ENCODE peak calls at places on chromosomes 7 and 10, in eight cellular contexts. T, J, K, I, C, N, V and R are unnamed samples.

GRCh38 chr10:133135116-133135465 is 24.9 kb upstream of the KNDC1 start:
- DNase-seq in T (no peak), J (no peak), K (peak; percentile 47), I (no peak), C (no peak), N (no peak), V (no peak), R (no peak)

GRCh38 chr10:6050801-6051445 is 11.2 kb downstream of the IL2RA start:
- DNase-seq in T (peak; percentile 57), J (peak; percentile 84), K (peak; percentile 90), I (peak; percentile 50), C (peak; percentile 88), N (no peak), V (peak; percentile 72), R (peak; percentile 62)

GRCh38 chr7:1523838-1524237 is 6.7 kb upstream of the MAFK start:
- DNase-seq in T (no peak), J (no peak), K (no peak), I (no peak), C (no peak), N (no peak), V (no peak), R (no peak)

GRCh38 chr10:61063911-61064310 is 119.9 kb upstream of the RHOBTB1 start:
- DNase-seq in T (peak; percentile 57), J (no peak), K (no peak), I (no peak), C (no peak), N (no peak), V (no peak), R (no peak)

GRCh38 chr7:113120647-113121046 is 2.3 kb upstream of the SMIM30 start:
- DNase-seq in T (no peak), J (no peak), K (no peak), I (no peak), C (no peak), N (no peak), V (no peak), R (no peak)

GRCh38 chr7:35026154-35026553 is 11.1 kb downstream of the DPY19L1 start:
- DNase-seq in T (no peak), J (no peak), K (no peak), I (no peak), C (no peak), N (no peak), V (no peak), R (peak; percentile 52)

GRCh38 chr7:143261901-143262300 is 1.3 kb upstream of the GSTK1 start:
- DNase-seq in T (no peak), J (no peak), K (no peak), I (no peak), C (no peak), N (no peak), V (no peak), R (no peak)

GRCh38 chr10:43002596-43002995 is 74.3 kb upstream of the RET start:
- DNase-seq in T (no peak), J (no peak), K (no peak), I (no peak), C (no peak), N (no peak), V (no peak), R (no peak)

GRCh38 chr7:49980414-49980813 is 112.6 kb downstream of the ZPBP start:
- DNase-seq in T (no peak), J (no peak), K (peak; percentile 9), I (no peak), C (no peak), N (no peak), V (no peak), R (no peak)

GRCh38 chr7:102129636-102130370 is 156.9 kb upstream of the SH2B2 start:
- DNase-seq in T (no peak), J (no peak), K (no peak), I (no peak), C (no peak), N (no peak), V (no peak), R (no peak)

GRCh38 chr10:47372726-47373125 is 11.4 kb downstream of the ZNF488 start:
- DNase-seq in T (no peak), J (no peak), K (no peak), I (peak; percentile 7), C (no peak), N (no peak), V (no peak), R (peak; percentile 31)

GRCh38 chr10:42549851-42550250 is 88.5 kb downstream of the ZNF33B start:
- DNase-seq in T (no peak), J (no peak), K (no peak), I (no peak), C (no peak), N (no peak), V (no peak), R (no peak)

GRCh38 chr7:46446151-46446550 is 525.1 kb upstream of the IGFBP3 start:
- DNase-seq in T (no peak), J (no peak), K (no peak), I (no peak), C (no peak), N (no peak), V (no peak), R (no peak)

GRCh38 chr7:78516450-78516849 is 717.9 kb downstream of the PHTF2 start:
- DNase-seq in T (no peak), J (no peak), K (no peak), I (no peak), C (no peak), N (no peak), V (no peak), R (no peak)

GRCh38 chr7:30988346-30989005 is 24.7 kb downstream of the GHRHR start:
- DNase-seq in T (no peak), J (no peak), K (no peak), I (no peak), C (no peak), N (no peak), V (peak; percentile 84), R (peak; percentile 67)

GRCh38 chr7:43431020-43431595 is 151.8 kb upstream of the STK17A start:
- DNase-seq in T (peak; percentile 5), J (no peak), K (no peak), I (no peak), C (no peak), N (no peak), V (no peak), R (no peak)

GRCh38 chr7:145016068-145016467 is 180.2 kb upstream of the TPK1 start:
- DNase-seq in T (no peak), J (no peak), K (peak; percentile 2), I (no peak), C (no peak), N (no peak), V (no peak), R (peak; percentile 72)

GRCh38 chr7:151080522-151081169 is at the start of gene FASTK:
- DNase-seq in T (peak; percentile 93), J (peak; percentile 74), K (peak; percentile 92), I (peak; percentile 91), C (peak; percentile 83), N (peak; percentile 75), V (peak; percentile 95), R (peak; percentile 95)

GRCh38 chr10:18719811-18720210 is 60.6 kb downstream of the ARL5B start:
- DNase-seq in T (no peak), J (no peak), K (no peak), I (no peak), C (no peak), N (no peak), V (no peak), R (no peak)

GRCh38 chr7:919114-919442 is 35.4 kb downstream of the ADAP1 start:
- DNase-seq in T (no peak), J (no peak), K (no peak), I (no peak), C (no peak), N (no peak), V (no peak), R (no peak)

GRCh38 chr7:131109011-131109756 is 218.5 kb upstream of the MKLN1 start:
- DNase-seq in T (peak; percentile 26), J (no peak), K (no peak), I (no peak), C (no peak), N (no peak), V (no peak), R (no peak)

GRCh38 chr7:20932785-20933184 is 146.1 kb upstream of the SP8 start:
- DNase-seq in T (no peak), J (no peak), K (no peak), I (no peak), C (no peak), N (no peak), V (no peak), R (no peak)

GRCh38 chr7:101728888-101729883 is 88.2 kb upstream of the CUX1 start:
- DNase-seq in T (no peak), J (no peak), K (no peak), I (no peak), C (no peak), N (no peak), V (peak; percentile 76), R (no peak)

GRCh38 chr7:22647451-22648257 is 79.3 kb upstream of the IL6 start:
- DNase-seq in T (peak; percentile 86), J (no peak), K (no peak), I (no peak), C (no peak), N (no peak), V (no peak), R (no peak)

GRCh38 chr10:33800545-33800944 is 466.1 kb upstream of the NRP1 start:
- DNase-seq in T (no peak), J (no peak), K (no peak), I (no peak), C (no peak), N (no peak), V (no peak), R (no peak)

GRCh38 chr10:22997102-22997501 is 69.2 kb downstream of the ARMC3 start:
- DNase-seq in T (peak; percentile 33), J (no peak), K (no peak), I (no peak), C (no peak), N (no peak), V (no peak), R (peak; percentile 78)

GRCh38 chr7:149884016-149884415 is 10.2 kb downstream of the ATP6V0E2 start:
- DNase-seq in T (no peak), J (no peak), K (no peak), I (no peak), C (no peak), N (no peak), V (peak; percentile 57), R (peak; percentile 46)

GRCh38 chr7:15603124-15603523 is 41.3 kb upstream of the AGMO start:
- DNase-seq in T (peak; percentile 11), J (no peak), K (no peak), I (no peak), C (no peak), N (no peak), V (no peak), R (no peak)

GRCh38 chr7:151058766-151059361 is 525 bp upstream of the SLC4A2 start:
- DNase-seq in T (peak; percentile 21), J (no peak), K (peak; percentile 41), I (no peak), C (no peak), N (no peak), V (no peak), R (no peak)

GRCh38 chr7:157737151-157738063 is 400.6 kb downstream of the DNAJB6 start:
- DNase-seq in T (no peak), J (no peak), K (no peak), I (no peak), C (no peak), N (no peak), V (no peak), R (peak; percentile 68)